ENCODE peak calls at places on chromosome 13, in seven cellular contexts. N is right cardiac atrium, M is neuronal stem cell, U is Peyer's patch, Y is cardiac muscle cell, L is left lung, O is endothelial cell of umbilical vein. R is an unnamed sample.

GRCh38 chr13:24165746-24166145 is 5.2 kb downstream of the SPATA13 start:
- DNase-seq in N (no peak), M (no peak), U (no peak), Y (no peak), L (no peak), O (peak; percentile 16), R (no peak)

GRCh38 chr13:97440598-97440997 is 6.6 kb downstream of the RAP2A start:
- DNase-seq in N (no peak), M (no peak), U (no peak), Y (peak; percentile 33), L (no peak), O (no peak), R (no peak)

GRCh38 chr13:108929532-108929931 is 300.1 kb downstream of the MYO16 start:
- DNase-seq in N (no peak), M (no peak), U (no peak), Y (peak; percentile 34), L (no peak), O (no peak), R (no peak)

GRCh38 chr13:59603646-59604045 is 560.1 kb downstream of the DIAPH3 start:
- DNase-seq in N (no peak), M (no peak), U (no peak), Y (no peak), L (no peak), O (no peak), R (no peak)

GRCh38 chr13:29497137-29497654 is 98.3 kb downstream of the SLC7A1 start:
- DNase-seq in N (peak; percentile 88), M (no peak), U (no peak), Y (peak; percentile 92), L (no peak), O (no peak), R (no peak)

GRCh38 chr13:35768126-35768525 is 291.6 kb upstream of the MAB21L1 start:
- DNase-seq in N (no peak), M (no peak), U (no peak), Y (no peak), L (no peak), O (no peak), R (no peak)

GRCh38 chr13:113589251-113589960 is 4.9 kb downstream of the TFDP1 start:
- DNase-seq in N (no peak), M (no peak), U (no peak), Y (no peak), L (no peak), O (no peak), R (no peak)

GRCh38 chr13:91348906-91349435 is 1.5 kb downstream of the MIR17HG start:
- DNase-seq in N (peak; percentile 99), M (peak; percentile 89), U (peak; percentile 95), Y (peak; percentile 91), L (peak; percentile 98), O (peak; percentile 89), R (peak; percentile 88)

GRCh38 chr13:27007166-27007565 is 164.4 kb downstream of the USP12 start:
- DNase-seq in N (no peak), M (no peak), U (no peak), Y (no peak), L (no peak), O (no peak), R (no peak)

GRCh38 chr13:80442613-80443012 is 101.7 kb upstream of the SPRY2 start:
- DNase-seq in N (no peak), M (no peak), U (no peak), Y (no peak), L (no peak), O (no peak), R (no peak)

GRCh38 chr13:32262165-32262564 is 53.0 kb downstream of the ZAR1L start:
- DNase-seq in N (no peak), M (no peak), U (no peak), Y (no peak), L (no peak), O (no peak), R (no peak)

GRCh38 chr13:32262619-32263018 is 52.5 kb downstream of the ZAR1L start:
- DNase-seq in N (no peak), M (no peak), U (no peak), Y (no peak), L (no peak), O (peak; percentile 35), R (no peak)

GRCh38 chr13:32259116-32259515 is 56.0 kb downstream of the ZAR1L start:
- DNase-seq in N (no peak), M (no peak), U (no peak), Y (no peak), L (no peak), O (no peak), R (no peak)

GRCh38 chr13:32264407-32264806 is 50.8 kb downstream of the ZAR1L start:
- DNase-seq in N (peak; percentile 82), M (no peak), U (no peak), Y (peak; percentile 83), L (no peak), O (peak; percentile 98), R (no peak)

GRCh38 chr13:32261567-32261966 is 53.6 kb downstream of the ZAR1L start:
- DNase-seq in N (peak; percentile 88), M (no peak), U (no peak), Y (peak; percentile 97), L (no peak), O (peak; percentile 99), R (no peak)
- H3K27ac ChIP-seq in N (peak overlapping the region; percentile 37), M (no peak overlapping the region), U (no peak overlapping the region), Y (no peak overlapping the region), L (peak overlapping the region; percentile 60), O (peak overlapping the region; percentile 86), R (no peak overlapping the region)

GRCh38 chr13:112063807-112064206 is 3.1 kb upstream of the SOX1 start:
- DNase-seq in N (no peak), M (no peak), U (no peak), Y (no peak), L (no peak), O (no peak), R (no peak)

GRCh38 chr13:112061367-112062046 is 5.4 kb upstream of the SOX1 start:
- DNase-seq in N (peak; percentile 18), M (no peak), U (no peak), Y (no peak), L (no peak), O (no peak), R (no peak)

GRCh38 chr13:112062047-112062618 is 4.8 kb upstream of the SOX1 start:
- DNase-seq in N (no peak), M (no peak), U (no peak), Y (no peak), L (no peak), O (no peak), R (no peak)

GRCh38 chr13:112063309-112063626 is 3.7 kb upstream of the SOX1 start:
- DNase-seq in N (no peak), M (no peak), U (no peak), Y (no peak), L (no peak), O (no peak), R (no peak)

DNA sequence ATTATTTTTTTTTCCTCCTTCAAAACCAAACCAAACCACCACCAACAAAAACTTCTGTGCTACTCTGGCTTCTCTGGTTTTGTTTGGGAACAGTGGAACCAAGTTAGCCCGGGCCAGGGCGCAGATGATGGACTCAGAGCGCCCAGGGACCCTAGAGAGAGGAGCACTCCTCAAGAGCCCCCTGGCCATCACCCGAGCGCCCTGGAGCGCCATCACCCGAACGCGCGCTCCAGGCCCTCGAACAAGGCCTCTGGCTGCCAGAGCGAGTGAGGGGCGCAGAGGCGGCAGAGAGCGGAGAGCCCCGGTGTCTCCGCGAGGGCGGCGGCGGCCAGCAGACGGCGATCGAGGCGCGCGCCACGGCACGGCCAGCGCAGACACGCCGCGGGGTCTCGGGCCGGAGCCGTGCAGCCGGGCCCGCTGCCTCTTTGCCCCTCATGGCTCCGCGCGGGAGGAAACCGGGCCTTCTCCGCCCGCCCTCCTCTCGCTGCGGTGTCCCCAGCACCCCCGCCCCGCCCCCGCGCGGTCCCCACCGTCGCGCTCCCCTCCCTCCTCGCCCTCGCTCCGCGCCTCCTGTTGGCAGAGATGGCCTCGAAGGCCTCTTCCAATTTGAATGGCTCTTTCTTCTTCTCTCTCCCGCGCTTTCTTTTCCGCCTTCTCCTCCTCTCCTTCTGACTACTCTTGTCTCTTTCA is 4.2 kb upstream of the SOX1 start:
- DNase-seq in N (peak; percentile 24), M (no peak), U (no peak), Y (no peak), L (no peak), O (no peak), R (no peak)
- H3K27me3 ChIP-seq in N (peaks cover 4% of the 10 kb centered on the region), M (peaks cover 47% of the 10 kb centered on the region), U (peaks cover 70% of the 10 kb centered on the region), Y (peaks cover 100% of the 10 kb centered on the region), L (peaks cover 98% of the 10 kb centered on the region), O (peaks cover 84% of the 10 kb centered on the region), R (peaks cover 83% of the 10 kb centered on the region)

GRCh38 chr13:102312841-102313240 is 89.0 kb downstream of the FGF14 start:
- DNase-seq in N (no peak), M (no peak), U (no peak), Y (no peak), L (no peak), O (no peak), R (no peak)

GRCh38 chr13:102309110-102309509 is 92.7 kb downstream of the FGF14 start:
- DNase-seq in N (no peak), M (no peak), U (no peak), Y (no peak), L (peak; percentile 16), O (no peak), R (no peak)

GRCh38 chr13:102310691-102311432 is 91.0 kb downstream of the FGF14 start:
- DNase-seq in N (peak; percentile 50), M (no peak), U (no peak), Y (no peak), L (no peak), O (no peak), R (no peak)

GRCh38 chr13:102311433-102311796 is 90.4 kb downstream of the FGF14 start:
- DNase-seq in N (no peak), M (no peak), U (no peak), Y (no peak), L (no peak), O (no peak), R (no peak)

GRCh38 chr13:102311901-102312300 is 89.9 kb downstream of the FGF14 start:
- DNase-seq in N (no peak), M (no peak), U (no peak), Y (no peak), L (no peak), O (no peak), R (no peak)
- H3K27ac ChIP-seq in N (no peak overlapping the region), M (no peak overlapping the region), U (no peak overlapping the region), Y (no peak overlapping the region), L (no peak overlapping the region), O (no peak overlapping the region), R (no peak overlapping the region)

GRCh38 chr13:39049274-39049673 is 11.0 kb downstream of the NHLRC3 start:
- DNase-seq in N (no peak), M (no peak), U (no peak), Y (no peak), L (no peak), O (no peak), R (no peak)

GRCh38 chr13:39048806-39049205 is 10.6 kb downstream of the NHLRC3 start:
- DNase-seq in N (no peak), M (no peak), U (no peak), Y (no peak), L (no peak), O (no peak), R (no peak)

GRCh38 chr13:39044536-39044935 is 6.3 kb downstream of the NHLRC3 start:
- DNase-seq in N (no peak), M (no peak), U (no peak), Y (no peak), L (no peak), O (no peak), R (no peak)

GRCh38 chr13:39051157-39051556 is 12.9 kb downstream of the NHLRC3 start:
- DNase-seq in N (no peak), M (peak; percentile 26), U (no peak), Y (peak; percentile 70), L (no peak), O (peak; percentile 57), R (no peak)

GRCh38 chr13:39047560-39047959 is 9.3 kb downstream of the NHLRC3 start:
- DNase-seq in N (no peak), M (no peak), U (no peak), Y (no peak), L (no peak), O (no peak), R (no peak)
- H3K27me3 ChIP-seq in N (no peaks in the 10 kb centered on the region), M (no peaks in the 10 kb centered on the region), U (no peaks in the 10 kb centered on the region), Y (no peaks in the 10 kb centered on the region), L (no peaks in the 10 kb centered on the region), O (no peaks in the 10 kb centered on the region), R (no peaks in the 10 kb centered on the region)